ENCODE peak calls at places on chromosomes 16 and 17, in six cellular contexts. M is upper lobe of left lung, K is T-cell, R is SK-N-SH, O is heart right ventricle, Z is NCI-H1436. J is an unnamed sample.
A peak's percentile ranks its signal among the peaks of the same experiment; 100 is the strongest.

GRCh38 chr17:72642720-72643119 is 449.8 kb downstream of the SLC39A11 start:
- DNase-seq in R (no peak), O (no peak), M (no peak), Z (no peak), K (no peak), J (no peak)

GRCh38 chr17:80938556-80938955 is 53.1 kb upstream of the CHMP6 start:
- DNase-seq in K (peak; percentile 61), O (no peak), Z (no peak), R (no peak), M (no peak), J (no peak)

GRCh38 chr16:56506941-56507340 is 12.9 kb downstream of the BBS2 start:
- DNase-seq in Z (no peak), O (no peak), R (no peak), K (no peak), M (no peak), J (no peak)

GRCh38 chr17:2634361-2634960 is 41.0 kb downstream of the PAFAH1B1 start:
- DNase-seq in M (no peak), K (no peak), R (no peak), O (no peak), Z (no peak), J (no peak)

GRCh38 chr16:75064403-75065148 is 52.0 kb downstream of the LDHD start:
- DNase-seq in M (no peak), K (peak; percentile 11), Z (no peak), R (no peak), O (no peak), J (no peak)

GRCh38 chr16:79278506-79278905 is 322.0 kb downstream of the MAF start:
- DNase-seq in Z (no peak), R (no peak), K (peak; percentile 59), M (peak; percentile 13), O (no peak), J (no peak)

GRCh38 chr17:31494259-31495048 is 103.0 kb downstream of the RAB11FIP4 start:
- DNase-seq in O (no peak), M (no peak), R (no peak), K (peak; percentile 61), Z (no peak), J (no peak)

GRCh38 chr17:2937331-2938003 is 125.9 kb downstream of the OR1D5 start:
- DNase-seq in R (peak; percentile 59), O (no peak), Z (no peak), K (no peak), M (no peak), J (peak; percentile 63)

GRCh38 chr17:27848941-27849340 is 44.2 kb downstream of the LYRM9 start:
- DNase-seq in K (no peak), R (no peak), M (no peak), O (no peak), Z (peak; percentile 56), J (no peak)

GRCh38 chr17:37506678-37507077 is 17.0 kb downstream of the DUSP14 start:
- DNase-seq in Z (no peak), O (no peak), K (peak; percentile 19), R (peak; percentile 70), M (no peak), J (peak; percentile 59)

GRCh38 chr16:66332599-66332998 is 33.9 kb upstream of the CDH5 start:
- DNase-seq in K (no peak), O (no peak), M (peak; percentile 24), Z (no peak), R (no peak), J (no peak)

GRCh38 chr16:64351116-64351515 is 770.7 kb downstream of the CDH11 start:
- DNase-seq in O (no peak), R (no peak), M (no peak), Z (no peak), K (no peak), J (no peak)

GRCh38 chr17:62780951-62781350 is 27.2 kb downstream of the MARCHF10 start:
- DNase-seq in R (no peak), K (no peak), O (no peak), M (no peak), Z (no peak), J (no peak)

GRCh38 chr16:50293994-50294855 is 27.9 kb downstream of the ADCY7 start:
- DNase-seq in K (no peak), O (no peak), R (no peak), M (no peak), Z (no peak), J (no peak)

GRCh38 chr16:87693827-87694226 is 72.0 kb downstream of the KLHDC4 start:
- DNase-seq in R (no peak), O (no peak), M (peak; percentile 71), K (no peak), Z (no peak), J (no peak)

GRCh38 chr16:19523184-19523558 is 571 bp upstream of the CCP110 start:
- DNase-seq in O (peak; percentile 18), Z (no peak), R (no peak), M (peak; percentile 10), K (no peak), J (no peak)

GRCh38 chr17:74833501-74834361 is 26.0 kb downstream of the GRIN2C start:
- DNase-seq in O (no peak), M (no peak), Z (no peak), R (peak; percentile 74), K (no peak), J (no peak)

GRCh38 chr17:6243186-6243585 is 173.0 kb downstream of the WSCD1 start:
- DNase-seq in O (no peak), K (no peak), R (no peak), M (no peak), Z (no peak), J (no peak)

GRCh38 chr16:76947694-76948093 is 243.3 kb upstream of the MON1B start:
- DNase-seq in O (no peak), R (peak; percentile 5), Z (no peak), M (no peak), K (no peak), J (peak; percentile 62)

GRCh38 chr17:39841202-39841601 is 22.9 kb downstream of the IKZF3 start:
- DNase-seq in Z (no peak), M (no peak), R (no peak), K (no peak), O (no peak), J (no peak)

GRCh38 chr16:86634290-86634689 is 55.9 kb downstream of the FOXL1 start:
- DNase-seq in M (no peak), O (no peak), Z (no peak), R (no peak), K (no peak), J (no peak)

GRCh38 chr17:64920026-64920418 is 744 bp upstream of the LRRC37A3 start:
- DNase-seq in O (peak; percentile 29), M (no peak), R (no peak), K (no peak), Z (no peak), J (no peak)

GRCh38 chr16:28202147-28202746 is 9.5 kb downstream of the XPO6 start:
- DNase-seq in O (no peak), Z (no peak), M (no peak), K (no peak), R (no peak), J (no peak)

J was measured in BE2C.